ENCODE peak calls at places on chromosomes 2 and 18, in four cellular contexts. V is K562, L is IMR-90, S is endothelial cell of umbilical vein. B is an unnamed sample.

GRCh38 chr2:193824474-193824873 is 1629.7 kb upstream of the TMEFF2 start:
- DNase-seq in S (peak), L (no peak), V (no peak), B (no peak)

GRCh38 chr2:178199334-178199733 is 5.0 kb downstream of the OSBPL6 start:
- DNase-seq in V (peak), S (no peak), L (no peak), B (no peak)

GRCh38 chr18:25080988-25081387 is 271.0 kb downstream of the ZNF521 start:
- DNase-seq in S (no peak), L (no peak), V (no peak), B (no peak)

GRCh38 chr2:3633982-3634630 is 23.9 kb upstream of the ALLC start:
- DNase-seq in S (no peak), L (no peak), V (no peak), B (no peak)

GRCh38 chr18:10032331-10032979 is 118.6 kb downstream of the VAPA start:
- DNase-seq in S (peak), V (no peak), L (no peak), B (no peak)

GRCh38 chr2:64609229-64609994 is 44.3 kb downstream of the SERTAD2 start:
- DNase-seq in L (peak), V (peak), S (peak), B (no peak)

GRCh38 chr2:153059338-153060052 is 341.1 kb downstream of the ARL6IP6 start:
- DNase-seq in L (no peak), V (no peak), S (no peak), B (no peak)

GRCh38 chr2:58215429-58215828 is 25.7 kb downstream of the FANCL start:
- DNase-seq in L (peak), V (no peak), S (peak), B (no peak)

GRCh38 chr18:74990563-74991081 is 218.3 kb downstream of the PTGR3 start:
- DNase-seq in L (peak), S (peak), V (no peak), B (no peak)

GRCh38 chr2:170258382-170258781 is 80.4 kb downstream of the MYO3B start:
- DNase-seq in V (no peak), L (no peak), S (no peak), B (no peak)
- TF ChIP-seq FOS in V (no peak), L (no peak), S (no peak), B (no peak)

GRCh38 chr2:42170619-42171395 is 1.7 kb downstream of the EML4 start:
- DNase-seq in S (no peak), V (no peak), L (no peak), B (no peak)
- H3K9ac ChIP-seq in S (no peak), V (peak), L (peak), B (peak)

GRCh38 chr18:79794851-79795250 is 2.9 kb upstream of the KCNG2 start:
- DNase-seq in S (no peak), V (no peak), L (no peak), B (no peak)
- H3K27ac ChIP-seq in S (no peak), V (no peak), L (no peak), B (no peak)

DNA sequence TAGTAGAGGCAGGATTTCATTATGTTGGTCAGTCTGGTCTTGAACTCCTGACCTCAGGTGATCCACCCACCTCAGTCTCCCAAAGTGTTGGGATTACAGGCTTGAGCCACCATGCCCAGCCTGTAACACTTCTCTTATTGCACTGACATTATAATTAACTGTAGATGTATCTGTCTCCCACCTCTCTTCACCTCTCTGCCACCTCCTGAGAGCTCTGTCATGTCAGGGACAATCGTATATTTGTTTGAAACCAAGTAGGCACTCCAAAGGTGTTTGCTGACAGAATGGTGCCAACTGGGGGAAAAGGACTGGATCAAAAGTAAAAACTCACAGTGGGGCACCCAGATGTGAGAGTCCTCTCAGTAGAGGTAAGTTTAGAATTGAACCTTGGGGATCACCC is 17.3 kb upstream of the ME2 start:
- DNase-seq in V (no peak), S (no peak), L (no peak), B (no peak)
- TF ChIP-seq FOS in V (no peak), S (no peak), L (no peak), B (no peak)

GRCh38 chr2:144517825-144518699 is 1.9 kb downstream of the ZEB2 start:
- DNase-seq in S (no peak), L (no peak), V (no peak), B (no peak)
- H3K9ac ChIP-seq in S (peak), L (peak), V (peak), B (no peak)